ENCODE peak calls at places on chromosomes 12 and 14, in six cellular contexts. F is stimulated activated CD4-positive, alpha-beta T cell treated with anti-CD3 and anti-CD28 coated beads, TNF-alpha, amount 100 ng/mL, for 4 hours; N is Right ventricle myocardium superior; Q is dermis microvascular lymphatic vessel endothelial cell; I is HTR-8/SVneo; E is mucosa of descending colon. X is an unnamed sample.
A peak's percentile ranks its signal among the peaks of the same experiment; 100 is the strongest.

GRCh38 chr12:5561057-5561456 is 129.1 kb downstream of the NTF3 start:
- DNase-seq in F (no peak), N (no peak), Q (no peak), I (no peak), E (no peak), X (no peak)

GRCh38 chr12:2795291-2796186 is 769 bp downstream of the FKBP4 start:
- DNase-seq in F (peak; percentile 58), N (peak; percentile 89), Q (no peak), I (peak; percentile 90), E (peak; percentile 88), X (peak; percentile 82)

GRCh38 chr12:92502417-92503028 is 200.3 kb upstream of the PLEKHG7 start:
- DNase-seq in F (no peak), N (no peak), Q (no peak), I (no peak), E (no peak), X (no peak)

GRCh38 chr14:52244328-52244727 is 23.2 kb upstream of the PTGDR start:
- DNase-seq in F (no peak), N (no peak), Q (no peak), I (no peak), E (no peak), X (no peak)

GRCh38 chr12:132245521-132246101 is 83.8 kb downstream of the GALNT9 start:
- DNase-seq in F (no peak), N (no peak), Q (no peak), I (no peak), E (no peak), X (peak; percentile 40)

GRCh38 chr12:65765436-65765813 is 58.9 kb upstream of the HMGA2 start:
- DNase-seq in F (no peak), N (no peak), Q (no peak), I (no peak), E (no peak), X (no peak)

GRCh38 chr12:76260390-76260748 is 87.8 kb downstream of the BBS10 start:
- DNase-seq in F (no peak), N (no peak), Q (no peak), I (no peak), E (no peak), X (no peak)

GRCh38 chr12:113259499-113259953 is 38.3 kb downstream of the TPCN1 start:
- DNase-seq in F (no peak), N (peak; percentile 92), Q (peak; percentile 77), I (no peak), E (peak; percentile 69), X (peak; percentile 63)

GRCh38 chr14:36508418-36509051 is 11.5 kb downstream of the NKX2-1 start:
- DNase-seq in F (no peak), N (no peak), Q (no peak), I (no peak), E (no peak), X (peak; percentile 78)